ENCODE peak calls at places on chromosomes 16 and 17, in six cellular contexts. U is MV-4-11, C is mucosa of gallbladder, M is dermis microvascular lymphatic vessel endothelial cell, X is uterus, Q is A549. N is an unnamed sample.

GRCh38 chr16:61289141-61289540 is 747.1 kb downstream of the CDH8 start:
- DNase-seq in Q (no peak), M (no peak), C (no peak), U (peak), X (no peak), N (no peak)

GRCh38 chr17:48149174-48150106 is 41.9 kb downstream of the SNX11 start:
- DNase-seq in M (peak), U (peak), Q (peak), X (no peak), C (no peak), N (no peak)

GRCh38 chr16:46427340-46428107 is 193.7 kb downstream of the SHCBP1 start:
- DNase-seq in C (no peak), U (no peak), M (no peak), Q (no peak), X (no peak), N (no peak)

GRCh38 chr17:58219007-58219788 is at the start of gene MKS1:
- DNase-seq in Q (peak), X (peak), M (peak), U (peak), C (peak), N (peak)

GRCh38 chr16:86355538-86355937 is 154.8 kb upstream of the FOXF1 start:
- DNase-seq in X (no peak), Q (no peak), M (no peak), C (no peak), U (no peak), N (no peak)

GRCh38 chr17:16974569-16975265 is 2.8 kb upstream of the TNFRSF13B start:
- DNase-seq in U (no peak), X (no peak), M (no peak), C (no peak), Q (no peak), N (no peak)

GRCh38 chr16:16018705-16019104 is 69.3 kb downstream of the ABCC1 start:
- DNase-seq in C (no peak), X (no peak), M (no peak), Q (peak), U (no peak), N (no peak)

GRCh38 chr17:31581022-31581483 is 189.6 kb downstream of the RAB11FIP4 start:
- DNase-seq in M (peak), U (peak), C (peak), Q (no peak), X (peak), N (peak)

GRCh38 chr16:4772351-4772750 is 5.4 kb upstream of the ZNF500 start:
- DNase-seq in U (no peak), M (no peak), C (no peak), Q (no peak), X (no peak), N (no peak)

GRCh38 chr17:27654654-27655524 is 23.9 kb downstream of the LGALS9 start:
- DNase-seq in M (peak), Q (peak), X (peak), U (peak), C (peak), N (peak)

GRCh38 chr17:50052822-50053653 is 2.9 kb upstream of the ITGA3 start:
- DNase-seq in C (peak), X (peak), U (no peak), M (peak), Q (peak), N (no peak)

GRCh38 chr17:4006745-4007211 is 42.5 kb upstream of the ATP2A3 start:
- DNase-seq in X (no peak), M (no peak), Q (no peak), C (no peak), U (no peak), N (no peak)

GRCh38 chr17:927611-928461 is 51.7 kb downstream of the NXN start:
- DNase-seq in C (no peak), M (no peak), X (peak), U (peak), Q (peak), N (no peak)

GRCh38 chr16:11016993-11017392 is 72.6 kb downstream of the CLEC16A start:
- DNase-seq in X (peak), Q (peak), C (peak), M (no peak), U (no peak), N (peak)

GRCh38 chr16:27230562-27230991 is 27.3 kb downstream of the KDM8 start:
- DNase-seq in U (peak), Q (no peak), X (no peak), C (peak), M (no peak), N (no peak)

GRCh38 chr17:8911205-8911604 is 43.7 kb upstream of the PIK3R6 start:
- DNase-seq in M (no peak), X (no peak), Q (no peak), U (no peak), C (no peak), N (no peak)

N was measured in lower leg skin.